ENCODE peak calls at places on chromosome 1, in eight cellular contexts. One of them, this sample, is unnamed.

GRCh38 chr1:84433253-84434080 is 35.2 kb downstream of the DNASE2B start:
- DNase-seq in activated naive CD8-positive, alpha-beta T cell treated with anti-CD3 and anti-CD28 coated beads, Interleukin-2, amount 50 U/mL, for 24 hours: peak
- DNase-seq in T-helper 1 cell: peak
- DNase-seq in CD8-positive, alpha-beta memory T cell: peak
- DNase-seq in lower leg skin: no peak
- DNase-seq in cardiac muscle cell: peak
- DNase-seq in PC-9: peak
- DNase-seq in activated CD8-positive, alpha-beta memory T cell treated with anti-CD3 and anti-CD28 coated beads for 4 hours: peak
- DNase-seq in this sample: no peak

GRCh38 chr1:26529655-26530539 is at the start of gene RPS6KA1:
- DNase-seq in activated naive CD8-positive, alpha-beta T cell treated with anti-CD3 and anti-CD28 coated beads, Interleukin-2, amount 50 U/mL, for 24 hours: peak
- DNase-seq in T-helper 1 cell: peak
- DNase-seq in CD8-positive, alpha-beta memory T cell: peak
- DNase-seq in lower leg skin: peak
- DNase-seq in cardiac muscle cell: peak
- DNase-seq in PC-9: peak
- DNase-seq in activated CD8-positive, alpha-beta memory T cell treated with anti-CD3 and anti-CD28 coated beads for 4 hours: peak
- DNase-seq in this sample: no peak

GRCh38 chr1:214579183-214579582 is 23.8 kb upstream of the CENPF start:
- DNase-seq in activated naive CD8-positive, alpha-beta T cell treated with anti-CD3 and anti-CD28 coated beads, Interleukin-2, amount 50 U/mL, for 24 hours: no peak
- DNase-seq in T-helper 1 cell: no peak
- DNase-seq in CD8-positive, alpha-beta memory T cell: no peak
- DNase-seq in lower leg skin: no peak
- DNase-seq in cardiac muscle cell: no peak
- DNase-seq in PC-9: no peak
- DNase-seq in activated CD8-positive, alpha-beta memory T cell treated with anti-CD3 and anti-CD28 coated beads for 4 hours: no peak
- DNase-seq in this sample: no peak

GRCh38 chr1:96880626-96881025 is 159.0 kb downstream of the PTBP2 start:
- DNase-seq in activated naive CD8-positive, alpha-beta T cell treated with anti-CD3 and anti-CD28 coated beads, Interleukin-2, amount 50 U/mL, for 24 hours: no peak
- DNase-seq in T-helper 1 cell: no peak
- DNase-seq in CD8-positive, alpha-beta memory T cell: no peak
- DNase-seq in lower leg skin: no peak
- DNase-seq in cardiac muscle cell: no peak
- DNase-seq in PC-9: no peak
- DNase-seq in activated CD8-positive, alpha-beta memory T cell treated with anti-CD3 and anti-CD28 coated beads for 4 hours: no peak
- DNase-seq in this sample: no peak

GRCh38 chr1:192984058-192984457 is 75.1 kb downstream of the UCHL5 start:
- DNase-seq in activated naive CD8-positive, alpha-beta T cell treated with anti-CD3 and anti-CD28 coated beads, Interleukin-2, amount 50 U/mL, for 24 hours: no peak
- DNase-seq in T-helper 1 cell: no peak
- DNase-seq in CD8-positive, alpha-beta memory T cell: no peak
- DNase-seq in lower leg skin: no peak
- DNase-seq in cardiac muscle cell: no peak
- DNase-seq in PC-9: no peak
- DNase-seq in activated CD8-positive, alpha-beta memory T cell treated with anti-CD3 and anti-CD28 coated beads for 4 hours: no peak
- DNase-seq in this sample: no peak

GRCh38 chr1:214352838-214353237 is 71.9 kb downstream of the SMYD2 start:
- DNase-seq in activated naive CD8-positive, alpha-beta T cell treated with anti-CD3 and anti-CD28 coated beads, Interleukin-2, amount 50 U/mL, for 24 hours: no peak
- DNase-seq in T-helper 1 cell: no peak
- DNase-seq in CD8-positive, alpha-beta memory T cell: no peak
- DNase-seq in lower leg skin: no peak
- DNase-seq in cardiac muscle cell: no peak
- DNase-seq in PC-9: no peak
- DNase-seq in activated CD8-positive, alpha-beta memory T cell treated with anti-CD3 and anti-CD28 coated beads for 4 hours: no peak
- DNase-seq in this sample: no peak

GRCh38 chr1:53511323-53511932 is 52.2 kb downstream of the DMRTB1 start:
- DNase-seq in activated naive CD8-positive, alpha-beta T cell treated with anti-CD3 and anti-CD28 coated beads, Interleukin-2, amount 50 U/mL, for 24 hours: no peak
- DNase-seq in T-helper 1 cell: no peak
- DNase-seq in CD8-positive, alpha-beta memory T cell: no peak
- DNase-seq in lower leg skin: no peak
- DNase-seq in cardiac muscle cell: no peak
- DNase-seq in PC-9: no peak
- DNase-seq in activated CD8-positive, alpha-beta memory T cell treated with anti-CD3 and anti-CD28 coated beads for 4 hours: no peak
- DNase-seq in this sample: no peak

GRCh38 chr1:18556364-18556763 is 74.3 kb upstream of the PAX7 start:
- DNase-seq in activated naive CD8-positive, alpha-beta T cell treated with anti-CD3 and anti-CD28 coated beads, Interleukin-2, amount 50 U/mL, for 24 hours: no peak
- DNase-seq in T-helper 1 cell: no peak
- DNase-seq in CD8-positive, alpha-beta memory T cell: no peak
- DNase-seq in lower leg skin: no peak
- DNase-seq in cardiac muscle cell: peak
- DNase-seq in PC-9: no peak
- DNase-seq in activated CD8-positive, alpha-beta memory T cell treated with anti-CD3 and anti-CD28 coated beads for 4 hours: no peak
- DNase-seq in this sample: no peak

GRCh38 chr1:17874665-17875064 is 119.5 kb downstream of the ACTL8 start:
- DNase-seq in activated naive CD8-positive, alpha-beta T cell treated with anti-CD3 and anti-CD28 coated beads, Interleukin-2, amount 50 U/mL, for 24 hours: no peak
- DNase-seq in T-helper 1 cell: no peak
- DNase-seq in CD8-positive, alpha-beta memory T cell: no peak
- DNase-seq in lower leg skin: no peak
- DNase-seq in cardiac muscle cell: peak
- DNase-seq in PC-9: peak
- DNase-seq in activated CD8-positive, alpha-beta memory T cell treated with anti-CD3 and anti-CD28 coated beads for 4 hours: no peak
- DNase-seq in this sample: no peak

GRCh38 chr1:234924450-234925355 is 203.9 kb downstream of the TOMM20 start:
- DNase-seq in activated naive CD8-positive, alpha-beta T cell treated with anti-CD3 and anti-CD28 coated beads, Interleukin-2, amount 50 U/mL, for 24 hours: no peak
- DNase-seq in T-helper 1 cell: no peak
- DNase-seq in CD8-positive, alpha-beta memory T cell: peak
- DNase-seq in lower leg skin: peak
- DNase-seq in cardiac muscle cell: no peak
- DNase-seq in PC-9: no peak
- DNase-seq in activated CD8-positive, alpha-beta memory T cell treated with anti-CD3 and anti-CD28 coated beads for 4 hours: no peak
- DNase-seq in this sample: no peak

GRCh38 chr1:215704089-215704860 is 137.2 kb downstream of the KCTD3 start:
- DNase-seq in activated naive CD8-positive, alpha-beta T cell treated with anti-CD3 and anti-CD28 coated beads, Interleukin-2, amount 50 U/mL, for 24 hours: no peak
- DNase-seq in T-helper 1 cell: no peak
- DNase-seq in CD8-positive, alpha-beta memory T cell: no peak
- DNase-seq in lower leg skin: no peak
- DNase-seq in cardiac muscle cell: peak
- DNase-seq in PC-9: no peak
- DNase-seq in activated CD8-positive, alpha-beta memory T cell treated with anti-CD3 and anti-CD28 coated beads for 4 hours: no peak
- DNase-seq in this sample: no peak

GRCh38 chr1:207361910-207362309 is 40.4 kb downstream of the CD55 start:
- DNase-seq in activated naive CD8-positive, alpha-beta T cell treated with anti-CD3 and anti-CD28 coated beads, Interleukin-2, amount 50 U/mL, for 24 hours: no peak
- DNase-seq in T-helper 1 cell: no peak
- DNase-seq in CD8-positive, alpha-beta memory T cell: no peak
- DNase-seq in lower leg skin: no peak
- DNase-seq in cardiac muscle cell: no peak
- DNase-seq in PC-9: no peak
- DNase-seq in activated CD8-positive, alpha-beta memory T cell treated with anti-CD3 and anti-CD28 coated beads for 4 hours: no peak
- DNase-seq in this sample: no peak

GRCh38 chr1:106952766-106953165 is 103.7 kb upstream of the PRMT6 start:
- DNase-seq in activated naive CD8-positive, alpha-beta T cell treated with anti-CD3 and anti-CD28 coated beads, Interleukin-2, amount 50 U/mL, for 24 hours: no peak
- DNase-seq in T-helper 1 cell: no peak
- DNase-seq in CD8-positive, alpha-beta memory T cell: no peak
- DNase-seq in lower leg skin: no peak
- DNase-seq in cardiac muscle cell: no peak
- DNase-seq in PC-9: no peak
- DNase-seq in activated CD8-positive, alpha-beta memory T cell treated with anti-CD3 and anti-CD28 coated beads for 4 hours: no peak
- DNase-seq in this sample: no peak

GRCh38 chr1:38512024-38512623 is 347.4 kb downstream of the RRAGC start:
- DNase-seq in activated naive CD8-positive, alpha-beta T cell treated with anti-CD3 and anti-CD28 coated beads, Interleukin-2, amount 50 U/mL, for 24 hours: no peak
- DNase-seq in T-helper 1 cell: no peak
- DNase-seq in CD8-positive, alpha-beta memory T cell: no peak
- DNase-seq in lower leg skin: no peak
- DNase-seq in cardiac muscle cell: no peak
- DNase-seq in PC-9: no peak
- DNase-seq in activated CD8-positive, alpha-beta memory T cell treated with anti-CD3 and anti-CD28 coated beads for 4 hours: no peak
- DNase-seq in this sample: no peak

GRCh38 chr1:198633675-198634121 is 5.1 kb upstream of the PTPRC start:
- DNase-seq in activated naive CD8-positive, alpha-beta T cell treated with anti-CD3 and anti-CD28 coated beads, Interleukin-2, amount 50 U/mL, for 24 hours: no peak
- DNase-seq in T-helper 1 cell: no peak
- DNase-seq in CD8-positive, alpha-beta memory T cell: no peak
- DNase-seq in lower leg skin: no peak
- DNase-seq in cardiac muscle cell: no peak
- DNase-seq in PC-9: no peak
- DNase-seq in activated CD8-positive, alpha-beta memory T cell treated with anti-CD3 and anti-CD28 coated beads for 4 hours: no peak
- DNase-seq in this sample: no peak

GRCh38 chr1:205748398-205749093 is 1.4 kb downstream of the NUCKS1 start:
- DNase-seq in activated naive CD8-positive, alpha-beta T cell treated with anti-CD3 and anti-CD28 coated beads, Interleukin-2, amount 50 U/mL, for 24 hours: peak
- DNase-seq in T-helper 1 cell: no peak
- DNase-seq in CD8-positive, alpha-beta memory T cell: no peak
- DNase-seq in lower leg skin: no peak
- DNase-seq in cardiac muscle cell: peak
- DNase-seq in PC-9: no peak
- DNase-seq in activated CD8-positive, alpha-beta memory T cell treated with anti-CD3 and anti-CD28 coated beads for 4 hours: no peak
- DNase-seq in this sample: no peak

GRCh38 chr1:118084400-118084799 is 100.6 kb downstream of the SPAG17 start:
- DNase-seq in activated naive CD8-positive, alpha-beta T cell treated with anti-CD3 and anti-CD28 coated beads, Interleukin-2, amount 50 U/mL, for 24 hours: no peak
- DNase-seq in T-helper 1 cell: no peak
- DNase-seq in CD8-positive, alpha-beta memory T cell: no peak
- DNase-seq in lower leg skin: no peak
- DNase-seq in cardiac muscle cell: no peak
- DNase-seq in PC-9: no peak
- DNase-seq in activated CD8-positive, alpha-beta memory T cell treated with anti-CD3 and anti-CD28 coated beads for 4 hours: no peak
- DNase-seq in this sample: no peak

GRCh38 chr1:30191154-30191702 is 532.2 kb downstream of the MATN1 start:
- DNase-seq in activated naive CD8-positive, alpha-beta T cell treated with anti-CD3 and anti-CD28 coated beads, Interleukin-2, amount 50 U/mL, for 24 hours: peak
- DNase-seq in T-helper 1 cell: no peak
- DNase-seq in CD8-positive, alpha-beta memory T cell: peak
- DNase-seq in lower leg skin: no peak
- DNase-seq in cardiac muscle cell: peak
- DNase-seq in PC-9: no peak
- DNase-seq in activated CD8-positive, alpha-beta memory T cell treated with anti-CD3 and anti-CD28 coated beads for 4 hours: no peak
- DNase-seq in this sample: no peak

GRCh38 chr1:15299811-15300210 is 52.8 kb downstream of the FHAD1 start:
- DNase-seq in activated naive CD8-positive, alpha-beta T cell treated with anti-CD3 and anti-CD28 coated beads, Interleukin-2, amount 50 U/mL, for 24 hours: no peak
- DNase-seq in T-helper 1 cell: no peak
- DNase-seq in CD8-positive, alpha-beta memory T cell: no peak
- DNase-seq in lower leg skin: no peak
- DNase-seq in cardiac muscle cell: no peak
- DNase-seq in PC-9: no peak
- DNase-seq in activated CD8-positive, alpha-beta memory T cell treated with anti-CD3 and anti-CD28 coated beads for 4 hours: no peak
- DNase-seq in this sample: no peak

GRCh38 chr1:6099787-6100765 is 54.4 kb downstream of the KCNAB2 start:
- DNase-seq in activated naive CD8-positive, alpha-beta T cell treated with anti-CD3 and anti-CD28 coated beads, Interleukin-2, amount 50 U/mL, for 24 hours: no peak
- DNase-seq in T-helper 1 cell: no peak
- DNase-seq in CD8-positive, alpha-beta memory T cell: no peak
- DNase-seq in lower leg skin: no peak
- DNase-seq in cardiac muscle cell: no peak
- DNase-seq in PC-9: peak
- DNase-seq in activated CD8-positive, alpha-beta memory T cell treated with anti-CD3 and anti-CD28 coated beads for 4 hours: no peak
- DNase-seq in this sample: no peak

GRCh38 chr1:224212618-224213037 is 29.6 kb downstream of the DEGS1 start:
- DNase-seq in activated naive CD8-positive, alpha-beta T cell treated with anti-CD3 and anti-CD28 coated beads, Interleukin-2, amount 50 U/mL, for 24 hours: no peak
- DNase-seq in T-helper 1 cell: no peak
- DNase-seq in CD8-positive, alpha-beta memory T cell: no peak
- DNase-seq in lower leg skin: no peak
- DNase-seq in cardiac muscle cell: no peak
- DNase-seq in PC-9: peak
- DNase-seq in activated CD8-positive, alpha-beta memory T cell treated with anti-CD3 and anti-CD28 coated beads for 4 hours: no peak
- DNase-seq in this sample: peak

GRCh38 chr1:206612129-206612876 is at the start of gene EIF2D:
- DNase-seq in activated naive CD8-positive, alpha-beta T cell treated with anti-CD3 and anti-CD28 coated beads, Interleukin-2, amount 50 U/mL, for 24 hours: peak
- DNase-seq in T-helper 1 cell: peak
- DNase-seq in CD8-positive, alpha-beta memory T cell: peak
- DNase-seq in lower leg skin: peak
- DNase-seq in cardiac muscle cell: peak
- DNase-seq in PC-9: peak
- DNase-seq in activated CD8-positive, alpha-beta memory T cell treated with anti-CD3 and anti-CD28 coated beads for 4 hours: peak
- DNase-seq in this sample: no peak

GRCh38 chr1:231743966-231744365 is 117.4 kb downstream of the DISC1 start:
- DNase-seq in activated naive CD8-positive, alpha-beta T cell treated with anti-CD3 and anti-CD28 coated beads, Interleukin-2, amount 50 U/mL, for 24 hours: no peak
- DNase-seq in T-helper 1 cell: no peak
- DNase-seq in CD8-positive, alpha-beta memory T cell: no peak
- DNase-seq in lower leg skin: no peak
- DNase-seq in cardiac muscle cell: no peak
- DNase-seq in PC-9: no peak
- DNase-seq in activated CD8-positive, alpha-beta memory T cell treated with anti-CD3 and anti-CD28 coated beads for 4 hours: no peak
- DNase-seq in this sample: no peak

GRCh38 chr1:11736746-11737639 is 1.1 kb downstream of the AGTRAP start:
- DNase-seq in activated naive CD8-positive, alpha-beta T cell treated with anti-CD3 and anti-CD28 coated beads, Interleukin-2, amount 50 U/mL, for 24 hours: peak
- DNase-seq in T-helper 1 cell: no peak
- DNase-seq in CD8-positive, alpha-beta memory T cell: peak
- DNase-seq in lower leg skin: peak
- DNase-seq in cardiac muscle cell: peak
- DNase-seq in PC-9: peak
- DNase-seq in activated CD8-positive, alpha-beta memory T cell treated with anti-CD3 and anti-CD28 coated beads for 4 hours: no peak
- DNase-seq in this sample: peak

GRCh38 chr1:29629814-29630516 is 393.6 kb downstream of the PTPRU start:
- DNase-seq in activated naive CD8-positive, alpha-beta T cell treated with anti-CD3 and anti-CD28 coated beads, Interleukin-2, amount 50 U/mL, for 24 hours: no peak
- DNase-seq in T-helper 1 cell: no peak
- DNase-seq in CD8-positive, alpha-beta memory T cell: no peak
- DNase-seq in lower leg skin: no peak
- DNase-seq in cardiac muscle cell: no peak
- DNase-seq in PC-9: no peak
- DNase-seq in activated CD8-positive, alpha-beta memory T cell treated with anti-CD3 and anti-CD28 coated beads for 4 hours: no peak
- DNase-seq in this sample: no peak

GRCh38 chr1:210598135-210598652 is 269.5 kb downstream of the HHAT start:
- DNase-seq in activated naive CD8-positive, alpha-beta T cell treated with anti-CD3 and anti-CD28 coated beads, Interleukin-2, amount 50 U/mL, for 24 hours: no peak
- DNase-seq in T-helper 1 cell: no peak
- DNase-seq in CD8-positive, alpha-beta memory T cell: no peak
- DNase-seq in lower leg skin: no peak
- DNase-seq in cardiac muscle cell: peak
- DNase-seq in PC-9: peak
- DNase-seq in activated CD8-positive, alpha-beta memory T cell treated with anti-CD3 and anti-CD28 coated beads for 4 hours: no peak
- DNase-seq in this sample: peak

GRCh38 chr1:23576338-23577055 is 17.2 kb upstream of the ID3 start:
- DNase-seq in activated naive CD8-positive, alpha-beta T cell treated with anti-CD3 and anti-CD28 coated beads, Interleukin-2, amount 50 U/mL, for 24 hours: no peak
- DNase-seq in T-helper 1 cell: no peak
- DNase-seq in CD8-positive, alpha-beta memory T cell: no peak
- DNase-seq in lower leg skin: no peak
- DNase-seq in cardiac muscle cell: no peak
- DNase-seq in PC-9: no peak
- DNase-seq in activated CD8-positive, alpha-beta memory T cell treated with anti-CD3 and anti-CD28 coated beads for 4 hours: no peak
- DNase-seq in this sample: no peak

GRCh38 chr1:236502972-236503639 is 20.7 kb upstream of the LGALS8 start:
- DNase-seq in activated naive CD8-positive, alpha-beta T cell treated with anti-CD3 and anti-CD28 coated beads, Interleukin-2, amount 50 U/mL, for 24 hours: peak
- DNase-seq in T-helper 1 cell: no peak
- DNase-seq in CD8-positive, alpha-beta memory T cell: no peak
- DNase-seq in lower leg skin: no peak
- DNase-seq in cardiac muscle cell: peak
- DNase-seq in PC-9: peak
- DNase-seq in activated CD8-positive, alpha-beta memory T cell treated with anti-CD3 and anti-CD28 coated beads for 4 hours: no peak
- DNase-seq in this sample: no peak

GRCh38 chr1:16903054-16903453 is 7.3 kb downstream of the RNU1-2 start:
- DNase-seq in activated naive CD8-positive, alpha-beta T cell treated with anti-CD3 and anti-CD28 coated beads, Interleukin-2, amount 50 U/mL, for 24 hours: no peak
- DNase-seq in T-helper 1 cell: no peak
- DNase-seq in CD8-positive, alpha-beta memory T cell: no peak
- DNase-seq in lower leg skin: no peak
- DNase-seq in cardiac muscle cell: peak
- DNase-seq in PC-9: peak
- DNase-seq in activated CD8-positive, alpha-beta memory T cell treated with anti-CD3 and anti-CD28 coated beads for 4 hours: no peak
- DNase-seq in this sample: no peak

GRCh38 chr1:212683357-212683722 is 16.3 kb downstream of the BATF3 start:
- DNase-seq in activated naive CD8-positive, alpha-beta T cell treated with anti-CD3 and anti-CD28 coated beads, Interleukin-2, amount 50 U/mL, for 24 hours: peak
- DNase-seq in T-helper 1 cell: no peak
- DNase-seq in CD8-positive, alpha-beta memory T cell: peak
- DNase-seq in lower leg skin: no peak
- DNase-seq in cardiac muscle cell: no peak
- DNase-seq in PC-9: no peak
- DNase-seq in activated CD8-positive, alpha-beta memory T cell treated with anti-CD3 and anti-CD28 coated beads for 4 hours: no peak
- DNase-seq in this sample: no peak

GRCh38 chr1:47993356-47993755 is 3.8 kb downstream of the TRABD2B start:
- DNase-seq in activated naive CD8-positive, alpha-beta T cell treated with anti-CD3 and anti-CD28 coated beads, Interleukin-2, amount 50 U/mL, for 24 hours: no peak
- DNase-seq in T-helper 1 cell: no peak
- DNase-seq in CD8-positive, alpha-beta memory T cell: no peak
- DNase-seq in lower leg skin: no peak
- DNase-seq in cardiac muscle cell: no peak
- DNase-seq in PC-9: no peak
- DNase-seq in activated CD8-positive, alpha-beta memory T cell treated with anti-CD3 and anti-CD28 coated beads for 4 hours: no peak
- DNase-seq in this sample: no peak

GRCh38 chr1:49306507-49307070 is 529.9 kb upstream of the BEND5 start:
- DNase-seq in activated naive CD8-positive, alpha-beta T cell treated with anti-CD3 and anti-CD28 coated beads, Interleukin-2, amount 50 U/mL, for 24 hours: no peak
- DNase-seq in T-helper 1 cell: no peak
- DNase-seq in CD8-positive, alpha-beta memory T cell: no peak
- DNase-seq in lower leg skin: no peak
- DNase-seq in cardiac muscle cell: no peak
- DNase-seq in PC-9: no peak
- DNase-seq in activated CD8-positive, alpha-beta memory T cell treated with anti-CD3 and anti-CD28 coated beads for 4 hours: no peak
- DNase-seq in this sample: no peak

GRCh38 chr1:52416811-52417210 is 12.4 kb downstream of the PRPF38A start:
- DNase-seq in activated naive CD8-positive, alpha-beta T cell treated with anti-CD3 and anti-CD28 coated beads, Interleukin-2, amount 50 U/mL, for 24 hours: no peak
- DNase-seq in T-helper 1 cell: no peak
- DNase-seq in CD8-positive, alpha-beta memory T cell: no peak
- DNase-seq in lower leg skin: no peak
- DNase-seq in cardiac muscle cell: no peak
- DNase-seq in PC-9: no peak
- DNase-seq in activated CD8-positive, alpha-beta memory T cell treated with anti-CD3 and anti-CD28 coated beads for 4 hours: no peak
- DNase-seq in this sample: no peak

GRCh38 chr1:31831397-31832378 is 15.9 kb upstream of the SPOCD1 start:
- DNase-seq in activated naive CD8-positive, alpha-beta T cell treated with anti-CD3 and anti-CD28 coated beads, Interleukin-2, amount 50 U/mL, for 24 hours: no peak
- DNase-seq in T-helper 1 cell: no peak
- DNase-seq in CD8-positive, alpha-beta memory T cell: no peak
- DNase-seq in lower leg skin: peak
- DNase-seq in cardiac muscle cell: no peak
- DNase-seq in PC-9: no peak
- DNase-seq in activated CD8-positive, alpha-beta memory T cell treated with anti-CD3 and anti-CD28 coated beads for 4 hours: no peak
- DNase-seq in this sample: no peak